ENCODE peak calls at places on chromosomes 4 and X, in four cellular contexts. K is astrocyte of the spinal cord, G is nephron progenitor cell, N is glutamatergic neuron. S is an unnamed sample.

GRCh38 chrX:67296395-67296794 is 247.4 kb upstream of the AR start:
- DNase-seq in K (no peak), G (no peak), N (no peak), S (no peak)

GRCh38 chr4:5758741-5759140 is 47.7 kb downstream of the EVC start:
- DNase-seq in K (peak), G (no peak), N (no peak), S (peak)

GRCh38 chrX:22159071-22159470 is 113.6 kb upstream of the CBLL2 start:
- DNase-seq in K (peak), G (no peak), N (no peak), S (peak)

GRCh38 chr4:89283226-89283974 is 24.2 kb downstream of the GPRIN3 start:
- DNase-seq in K (no peak), G (no peak), N (no peak), S (peak)

GRCh38 chrX:18354369-18355329 is at the start of gene SCML2:
- DNase-seq in K (peak), G (peak), N (peak), S (peak)

GRCh38 chr4:185874516-185875230 is 62.7 kb upstream of the SORBS2 start:
- DNase-seq in K (peak), G (no peak), N (no peak), S (peak)

GRCh38 chr4:86098691-86099090 is 261.2 kb downstream of the MAPK10 start:
- DNase-seq in K (no peak), G (no peak), N (no peak), S (no peak)

GRCh38 chr4:118280501-118281218 is 72.1 kb downstream of the PRSS12 start:
- DNase-seq in K (peak), G (peak), N (peak), S (peak)

GRCh38 chrX:153635388-153635787 is 11.6 kb upstream of the DUSP9 start:
- DNase-seq in K (no peak), G (no peak), N (no peak), S (no peak)

GRCh38 chrX:73182502-73183114 is 32.0 kb downstream of the NAP1L2 start:
- DNase-seq in K (no peak), G (no peak), N (no peak), S (no peak)

GRCh38 chr4:72111863-72112262 is 80.1 kb downstream of the NPFFR2 start:
- DNase-seq in K (no peak), G (no peak), N (no peak), S (no peak)

GRCh38 chrX:150958177-150958576 is 25.0 kb upstream of the HMGB3 start:
- DNase-seq in K (no peak), G (no peak), N (peak), S (no peak)

GRCh38 chr4:147139455-147140198 is 194.0 kb upstream of the TTC29 start:
- DNase-seq in K (no peak), G (no peak), N (no peak), S (no peak)

GRCh38 chr4:42568610-42569207 is 88.2 kb downstream of the ATP8A1 start:
- DNase-seq in K (peak), G (peak), N (peak), S (peak)

GRCh38 chrX:74536142-74537010 is 78.0 kb downstream of the RLIM start:
- DNase-seq in K (peak), G (peak), N (peak), S (peak)

GRCh38 chr4:186078977-186079697 is 10.2 kb downstream of the TLR3 start:
- DNase-seq in K (no peak), G (peak), N (no peak), S (no peak)

GRCh38 chr4:68732653-68733466 is 62.4 kb upstream of the UGT2B15 start:
- DNase-seq in K (no peak), G (no peak), N (no peak), S (no peak)

GRCh38 chrX:133634416-133634815 is 219.1 kb upstream of the GPC4 start:
- DNase-seq in K (no peak), G (no peak), N (no peak), S (no peak)

GRCh38 chr4:151532001-151532708 is 123.2 kb downstream of the FHIP1A start:
- DNase-seq in K (no peak), G (no peak), N (no peak), S (no peak)

GRCh38 chr4:151529187-151529586 is 120.2 kb downstream of the FHIP1A start:
- DNase-seq in K (no peak), G (no peak), N (no peak), S (no peak)

GRCh38 chr4:151527699-151528098 is 118.7 kb downstream of the FHIP1A start:
- DNase-seq in K (no peak), G (no peak), N (no peak), S (no peak)

GRCh38 chr4:151530230-151530629 is 121.3 kb downstream of the FHIP1A start:
- DNase-seq in K (peak), G (no peak), N (no peak), S (no peak)

DNA sequence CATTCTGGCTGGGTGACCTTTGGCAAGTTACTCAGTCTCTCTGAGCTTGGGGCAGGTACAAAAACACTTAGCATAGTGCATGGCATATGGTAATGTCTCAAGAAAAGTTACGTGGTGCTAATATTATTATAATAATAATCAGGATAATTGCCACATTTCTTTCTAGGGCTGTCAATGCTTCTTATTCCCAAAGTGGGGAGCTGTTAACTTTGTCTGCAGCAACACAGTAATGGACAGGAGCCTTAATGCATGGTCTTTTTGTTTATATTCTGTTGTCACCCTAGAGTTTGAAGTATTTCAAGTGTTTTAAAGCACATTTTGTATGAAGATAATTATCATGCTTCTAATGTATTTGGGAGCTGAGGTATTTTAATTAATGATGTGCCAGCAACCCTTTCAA is 121.8 kb downstream of the FHIP1A start:
- DNase-seq in K (no peak), G (no peak), N (no peak), S (peak)
- TF ChIP-seq CTCF in K (no peak), G (peak), N (no peak), S (peak)

GRCh38 chr4:131091896-131092295 is 1995.9 kb downstream of the C4orf33 start:
- DNase-seq in K (peak), G (no peak), N (no peak), S (peak)
- TF ChIP-seq CTCF in K (peak), G (peak), N (peak), S (peak)

DNA sequence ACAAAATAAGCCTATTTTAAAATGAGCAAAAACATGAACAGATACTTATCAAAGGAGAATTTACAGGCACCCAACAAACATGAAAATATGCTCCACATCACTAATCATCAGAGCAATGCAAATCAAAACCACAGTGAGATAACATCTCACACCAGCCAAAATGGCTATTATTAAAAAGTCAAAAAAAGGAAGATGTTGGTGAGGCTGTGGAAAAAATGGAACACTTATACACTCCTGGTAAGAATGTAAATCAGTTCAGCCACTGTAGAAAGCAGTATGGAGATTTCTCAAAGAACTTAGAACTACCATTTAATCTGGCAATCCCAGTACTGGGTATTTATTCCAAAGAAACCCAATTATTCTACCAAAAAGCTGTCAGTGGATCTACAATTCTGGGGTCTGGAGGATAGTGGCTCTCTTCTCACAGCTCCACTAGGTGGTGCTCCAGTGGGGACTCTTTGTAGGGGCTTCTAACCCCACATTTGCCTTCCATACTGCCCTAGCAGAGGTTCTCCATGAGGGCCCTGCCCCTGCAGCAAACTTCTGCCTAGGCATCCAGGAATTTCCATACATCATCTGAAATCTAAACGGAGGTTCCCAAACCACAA is 9.1 kb upstream of the ZNF732 start:
- DNase-seq in K (no peak), G (no peak), N (no peak), S (no peak)
- TF ChIP-seq CTCF in K (no peak), G (no peak), N (no peak), S (no peak)

GRCh38 chr4:73303711-73304110 is 45.1 kb upstream of the ANKRD17 start:
- DNase-seq in K (no peak), G (no peak), N (no peak), S (no peak)

GRCh38 chr4:73312967-73313366 is 54.4 kb upstream of the ANKRD17 start:
- DNase-seq in K (no peak), G (no peak), N (no peak), S (no peak)

GRCh38 chr4:73311428-73311827 is 52.8 kb upstream of the ANKRD17 start:
- DNase-seq in K (peak), G (no peak), N (no peak), S (peak)

GRCh38 chr4:73309211-73309610 is 50.6 kb upstream of the ANKRD17 start:
- DNase-seq in K (peak), G (no peak), N (no peak), S (peak)

GRCh38 chr4:73308286-73308685 is 49.7 kb upstream of the ANKRD17 start:
- DNase-seq in K (peak), G (no peak), N (no peak), S (peak)
- TF ChIP-seq CTCF in K (peak), G (no peak), N (no peak), S (peak)

GRCh38 chr4:8321220-8321619 is 51.7 kb downstream of the HTRA3 start:
- DNase-seq in K (no peak), G (no peak), N (no peak), S (no peak)

GRCh38 chr4:8318509-8318908 is 49.0 kb downstream of the HTRA3 start:
- DNase-seq in K (no peak), G (no peak), N (no peak), S (no peak)

GRCh38 chr4:8319061-8319460 is 49.5 kb downstream of the HTRA3 start:
- DNase-seq in K (no peak), G (no peak), N (no peak), S (no peak)

GRCh38 chr4:8319731-8320385 is 50.3 kb downstream of the HTRA3 start:
- DNase-seq in K (no peak), G (no peak), N (no peak), S (no peak)

DNA sequence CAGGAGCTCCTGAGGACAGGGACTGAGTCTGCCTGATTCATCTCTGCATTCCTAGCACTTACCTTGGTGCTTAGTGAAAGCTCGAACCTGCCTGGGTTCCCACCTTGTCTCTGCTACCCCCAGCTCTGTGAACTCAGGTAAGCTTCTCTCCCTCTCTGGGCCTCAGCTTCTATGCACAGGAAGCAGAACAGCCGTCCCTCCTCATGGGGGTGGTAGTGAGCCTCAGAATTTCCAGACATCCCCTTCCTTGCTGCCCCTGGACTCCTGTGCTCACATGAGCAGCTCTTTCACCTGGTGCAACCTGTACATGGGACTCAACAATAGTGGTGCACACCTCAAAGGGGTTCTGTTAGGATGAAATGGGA is 50.8 kb downstream of the HTRA3 start:
- DNase-seq in K (no peak), G (no peak), N (no peak), S (no peak)
- TF ChIP-seq CTCF in K (peak), G (no peak), N (no peak), S (peak)

DNA sequence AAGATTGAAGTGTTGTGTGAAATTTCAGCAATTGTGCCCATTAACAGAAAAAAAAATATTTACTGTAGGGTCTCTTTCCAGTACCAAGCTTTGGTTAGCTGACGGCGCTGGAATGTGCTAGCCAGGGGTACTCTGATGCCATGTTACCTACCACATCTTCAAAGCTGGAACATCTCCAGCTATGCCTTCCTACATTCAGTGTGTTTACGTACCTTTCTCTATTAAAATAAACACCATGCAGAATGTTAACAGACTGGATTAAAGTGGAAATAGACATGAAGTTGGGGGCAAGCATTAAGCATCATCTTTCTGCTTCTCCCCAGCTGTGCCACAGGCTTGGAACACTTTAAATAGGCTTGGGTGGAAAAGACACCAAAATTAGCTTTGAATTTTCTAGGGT is 65.9 kb downstream of the USP38 start:
- DNase-seq in K (no peak), G (no peak), N (no peak), S (no peak)
- TF ChIP-seq CTCF in K (no peak), G (no peak), N (no peak), S (no peak)

S was measured in fibroblast of pulmonary artery.